ENCODE peak calls at places on chromosome 7, in six cellular contexts. I is naive B cell, H is lung, B is NCI-H1092, R is activated gamma-delta T cell, W is HepG2. T is an unnamed sample.

GRCh38 chr7:87375647-87376435 is 30.4 kb downstream of the CROT start:
- DNase-seq in H (no peak), R (no peak), B (no peak), I (no peak), W (no peak), T (no peak)

GRCh38 chr7:148058092-148058491 is 532.5 kb upstream of the C7orf33 start:
- DNase-seq in W (no peak), R (no peak), H (no peak), B (peak; percentile 98), I (no peak), T (no peak)

GRCh38 chr7:132024290-132024689 is 467.9 kb upstream of the PODXL start:
- DNase-seq in B (no peak), R (no peak), H (no peak), W (no peak), I (no peak), T (no peak)

GRCh38 chr7:27700501-27700900 is 37.8 kb upstream of the HIBADH start:
- DNase-seq in H (no peak), B (no peak), W (no peak), I (no peak), R (no peak), T (no peak)

GRCh38 chr7:108499575-108499974 is 26.4 kb downstream of the PNPLA8 start:
- DNase-seq in W (no peak), B (no peak), I (no peak), R (no peak), H (no peak), T (no peak)

GRCh38 chr7:30911561-30911969 is at the start of gene AQP1:
- DNase-seq in I (no peak), H (peak; percentile 90), W (no peak), B (no peak), R (no peak), T (no peak)

GRCh38 chr7:132970257-132970656 is 111.6 kb downstream of the CHCHD3 start:
- DNase-seq in I (no peak), B (no peak), H (no peak), R (no peak), W (no peak), T (no peak)

GRCh38 chr7:106604303-106604918 is 56.5 kb downstream of the CCDC71L start:
- DNase-seq in W (no peak), I (no peak), B (no peak), H (no peak), R (no peak), T (no peak)

GRCh38 chr7:28068811-28069216 is 111.8 kb downstream of the JAZF1 start:
- DNase-seq in B (peak; percentile 20), W (no peak), R (no peak), I (no peak), H (no peak), T (no peak)

GRCh38 chr7:56019501-56019900 is 31.7 kb downstream of the PSPH start:
- DNase-seq in B (no peak), H (no peak), W (no peak), I (no peak), R (no peak), T (no peak)

GRCh38 chr7:100691676-100692577 is 2.1 kb downstream of the GIGYF1 start:
- DNase-seq in B (peak; percentile 58), W (peak; percentile 72), H (peak; percentile 82), I (peak; percentile 75), R (peak; percentile 24), T (peak; percentile 81)

GRCh38 chr7:12257582-12257981 is 46.5 kb downstream of the TMEM106B start:
- DNase-seq in B (no peak), R (no peak), H (no peak), W (peak; percentile 7), I (peak; percentile 59), T (no peak)

GRCh38 chr7:98643232-98643985 is 26.3 kb downstream of the NPTX2 start:
- DNase-seq in I (no peak), W (no peak), B (no peak), H (no peak), R (no peak), T (no peak)

GRCh38 chr7:66952343-66953043 is 31.5 kb downstream of the TMEM248 start:
- DNase-seq in B (no peak), I (no peak), H (no peak), W (peak; percentile 23), R (no peak), T (no peak)

GRCh38 chr7:129828989-129829676 is 123.6 kb downstream of the UBE2H start:
- DNase-seq in W (no peak), I (no peak), H (no peak), B (no peak), R (no peak), T (no peak)

GRCh38 chr7:132078891-132079735 is 497.2 kb downstream of the PLXNA4 start:
- DNase-seq in W (no peak), I (no peak), B (no peak), H (no peak), R (no peak), T (no peak)

GRCh38 chr7:127927339-127927679 is 103.9 kb downstream of the LRRC4 start:
- DNase-seq in B (no peak), I (no peak), W (peak; percentile 10), R (no peak), H (no peak), T (peak; percentile 45)

GRCh38 chr7:112407261-112407660 is 43.0 kb upstream of the IFRD1 start:
- DNase-seq in W (no peak), I (no peak), H (no peak), R (no peak), B (no peak), T (no peak)

GRCh38 chr7:148729984-148730733 is 31.5 kb downstream of the CUL1 start:
- DNase-seq in R (no peak), B (no peak), W (no peak), H (no peak), I (no peak), T (no peak)

GRCh38 chr7:98930464-98930863 is 52.1 kb downstream of the TRRAP start:
- DNase-seq in R (no peak), B (no peak), I (no peak), W (no peak), H (no peak), T (no peak)

GRCh38 chr7:142488234-142488633 is 230.4 kb upstream of the PRSS58 start:
- DNase-seq in H (no peak), I (no peak), B (no peak), R (no peak), W (no peak), T (no peak)

GRCh38 chr7:158407581-158408331 is 179.9 kb downstream of the PTPRN2 start:
- DNase-seq in I (no peak), H (no peak), W (peak; percentile 55), B (peak; percentile 39), R (no peak), T (no peak)

GRCh38 chr7:36232971-36233550 is 80.0 kb downstream of the EEPD1 start:
- DNase-seq in B (no peak), R (no peak), H (no peak), W (peak; percentile 60), I (no peak), T (no peak)

GRCh38 chr7:29921404-29922010 is 68.1 kb downstream of the SCRN1 start:
- DNase-seq in W (peak; percentile 52), I (peak; percentile 38), H (no peak), R (no peak), B (peak; percentile 41), T (peak; percentile 38)

GRCh38 chr7:1883031-1883761 is 213.1 kb downstream of the ELFN1 start:
- DNase-seq in R (no peak), H (no peak), I (no peak), W (no peak), B (no peak), T (no peak)

T was measured in stomach.